ENCODE peak calls at places on chromosomes 12 and 14, in six cellular contexts. One of them, this sample, is unnamed.

GRCh38 chr14:74962059-74962458 is 6.7 kb upstream of the PGF start:
- DNase-seq in choroid plexus epithelial cell: no peak
- DNase-seq in NCI-H2029 treated with DMSO at 0.1 percent for 48 hours: no peak
- DNase-seq in T-helper 1 cell: no peak
- DNase-seq in EL: no peak
- DNase-seq in PC-9: no peak
- DNase-seq in this sample: no peak

GRCh38 chr14:54642121-54642520 is 75.2 kb downstream of the SAMD4A start:
- DNase-seq in choroid plexus epithelial cell: no peak
- DNase-seq in NCI-H2029 treated with DMSO at 0.1 percent for 48 hours: no peak
- DNase-seq in T-helper 1 cell: no peak
- DNase-seq in EL: no peak
- DNase-seq in PC-9: no peak
- DNase-seq in this sample: no peak

GRCh38 chr12:93563807-93564538 is 8.5 kb upstream of the SOCS2 start:
- DNase-seq in choroid plexus epithelial cell: peak; percentile 86
- DNase-seq in NCI-H2029 treated with DMSO at 0.1 percent for 48 hours: no peak
- DNase-seq in T-helper 1 cell: no peak
- DNase-seq in EL: peak; percentile 19
- DNase-seq in PC-9: peak; percentile 85
- DNase-seq in this sample: no peak

GRCh38 chr12:109288571-109288970 is 20.5 kb downstream of the FOXN4 start:
- DNase-seq in choroid plexus epithelial cell: peak; percentile 12
- DNase-seq in NCI-H2029 treated with DMSO at 0.1 percent for 48 hours: no peak
- DNase-seq in T-helper 1 cell: no peak
- DNase-seq in EL: no peak
- DNase-seq in PC-9: no peak
- DNase-seq in this sample: no peak

GRCh38 chr12:13223176-13223806 is 26.8 kb downstream of the EMP1 start:
- DNase-seq in choroid plexus epithelial cell: peak; percentile 81
- DNase-seq in NCI-H2029 treated with DMSO at 0.1 percent for 48 hours: no peak
- DNase-seq in T-helper 1 cell: no peak
- DNase-seq in EL: peak; percentile 98
- DNase-seq in PC-9: peak; percentile 71
- DNase-seq in this sample: no peak

GRCh38 chr14:96065661-96066459 is 26.7 kb downstream of the C14orf132 start:
- DNase-seq in choroid plexus epithelial cell: no peak
- DNase-seq in NCI-H2029 treated with DMSO at 0.1 percent for 48 hours: no peak
- DNase-seq in T-helper 1 cell: no peak
- DNase-seq in EL: no peak
- DNase-seq in PC-9: no peak
- DNase-seq in this sample: no peak

GRCh38 chr14:94998702-94999101 is 158.6 kb downstream of the DICER1 start:
- DNase-seq in choroid plexus epithelial cell: no peak
- DNase-seq in NCI-H2029 treated with DMSO at 0.1 percent for 48 hours: no peak
- DNase-seq in T-helper 1 cell: no peak
- DNase-seq in EL: no peak
- DNase-seq in PC-9: no peak
- DNase-seq in this sample: no peak

GRCh38 chr14:101500681-101501080 is 60.6 kb upstream of the DIO3 start:
- DNase-seq in choroid plexus epithelial cell: no peak
- DNase-seq in NCI-H2029 treated with DMSO at 0.1 percent for 48 hours: no peak
- DNase-seq in T-helper 1 cell: no peak
- DNase-seq in EL: no peak
- DNase-seq in PC-9: no peak
- DNase-seq in this sample: no peak

GRCh38 chr12:120056739-120057138 is 59.8 kb downstream of the RAB35 start:
- DNase-seq in choroid plexus epithelial cell: no peak
- DNase-seq in NCI-H2029 treated with DMSO at 0.1 percent for 48 hours: no peak
- DNase-seq in T-helper 1 cell: no peak
- DNase-seq in EL: no peak
- DNase-seq in PC-9: no peak
- DNase-seq in this sample: no peak

GRCh38 chr12:94640134-94640928 is 10.0 kb downstream of the TMCC3 start:
- DNase-seq in choroid plexus epithelial cell: peak; percentile 96
- DNase-seq in NCI-H2029 treated with DMSO at 0.1 percent for 48 hours: no peak
- DNase-seq in T-helper 1 cell: no peak
- DNase-seq in EL: peak; percentile 38
- DNase-seq in PC-9: no peak
- DNase-seq in this sample: no peak

GRCh38 chr14:61433169-61433568 is 111.8 kb downstream of the PRKCH start:
- DNase-seq in choroid plexus epithelial cell: no peak
- DNase-seq in NCI-H2029 treated with DMSO at 0.1 percent for 48 hours: peak; percentile 64
- DNase-seq in T-helper 1 cell: no peak
- DNase-seq in EL: peak; percentile 9
- DNase-seq in PC-9: no peak
- DNase-seq in this sample: no peak

GRCh38 chr12:93783827-93784226 is 106.7 kb downstream of the CRADD start:
- DNase-seq in choroid plexus epithelial cell: no peak
- DNase-seq in NCI-H2029 treated with DMSO at 0.1 percent for 48 hours: no peak
- DNase-seq in T-helper 1 cell: no peak
- DNase-seq in EL: no peak
- DNase-seq in PC-9: no peak
- DNase-seq in this sample: no peak

GRCh38 chr14:99628832-99629618 is 15.9 kb upstream of the HHIPL1 start:
- DNase-seq in choroid plexus epithelial cell: peak; percentile 74
- DNase-seq in NCI-H2029 treated with DMSO at 0.1 percent for 48 hours: peak; percentile 11
- DNase-seq in T-helper 1 cell: peak; percentile 44
- DNase-seq in EL: peak; percentile 72
- DNase-seq in PC-9: peak; percentile 55
- DNase-seq in this sample: no peak

GRCh38 chr14:73008501-73008900 is 18.4 kb downstream of the ZFYVE1 start:
- DNase-seq in choroid plexus epithelial cell: peak; percentile 71
- DNase-seq in NCI-H2029 treated with DMSO at 0.1 percent for 48 hours: no peak
- DNase-seq in T-helper 1 cell: no peak
- DNase-seq in EL: peak; percentile 33
- DNase-seq in PC-9: no peak
- DNase-seq in this sample: no peak

GRCh38 chr14:71665157-71665556 is 267.1 kb upstream of the RGS6 start:
- DNase-seq in choroid plexus epithelial cell: peak; percentile 91
- DNase-seq in NCI-H2029 treated with DMSO at 0.1 percent for 48 hours: no peak
- DNase-seq in T-helper 1 cell: no peak
- DNase-seq in EL: peak; percentile 79
- DNase-seq in PC-9: no peak
- DNase-seq in this sample: no peak

GRCh38 chr14:24952851-24953666 is 96.9 kb downstream of the STXBP6 start:
- DNase-seq in choroid plexus epithelial cell: no peak
- DNase-seq in NCI-H2029 treated with DMSO at 0.1 percent for 48 hours: peak; percentile 96
- DNase-seq in T-helper 1 cell: no peak
- DNase-seq in EL: peak; percentile 42
- DNase-seq in PC-9: no peak
- DNase-seq in this sample: no peak

GRCh38 chr12:88604646-88605045 is 24.4 kb upstream of the KITLG start:
- DNase-seq in choroid plexus epithelial cell: no peak
- DNase-seq in NCI-H2029 treated with DMSO at 0.1 percent for 48 hours: no peak
- DNase-seq in T-helper 1 cell: no peak
- DNase-seq in EL: no peak
- DNase-seq in PC-9: no peak
- DNase-seq in this sample: no peak

GRCh38 chr12:127550271-127550670 is 716.7 kb upstream of the TMEM132C start:
- DNase-seq in choroid plexus epithelial cell: no peak
- DNase-seq in NCI-H2029 treated with DMSO at 0.1 percent for 48 hours: no peak
- DNase-seq in T-helper 1 cell: no peak
- DNase-seq in EL: peak; percentile 76
- DNase-seq in PC-9: peak; percentile 5
- DNase-seq in this sample: no peak

GRCh38 chr12:122949405-122949804 is 16.9 kb downstream of the ABCB9 start:
- DNase-seq in choroid plexus epithelial cell: no peak
- DNase-seq in NCI-H2029 treated with DMSO at 0.1 percent for 48 hours: no peak
- DNase-seq in T-helper 1 cell: no peak
- DNase-seq in EL: no peak
- DNase-seq in PC-9: no peak
- DNase-seq in this sample: no peak

GRCh38 chr14:99744873-99745224 is 48.4 kb upstream of the EML1 start:
- DNase-seq in choroid plexus epithelial cell: no peak
- DNase-seq in NCI-H2029 treated with DMSO at 0.1 percent for 48 hours: no peak
- DNase-seq in T-helper 1 cell: no peak
- DNase-seq in EL: no peak
- DNase-seq in PC-9: no peak
- DNase-seq in this sample: no peak

GRCh38 chr12:98816720-98817119 is 171.6 kb downstream of the APAF1 start:
- DNase-seq in choroid plexus epithelial cell: no peak
- DNase-seq in NCI-H2029 treated with DMSO at 0.1 percent for 48 hours: no peak
- DNase-seq in T-helper 1 cell: no peak
- DNase-seq in EL: no peak
- DNase-seq in PC-9: no peak
- DNase-seq in this sample: no peak